ENCODE peak calls at places on chromosomes 11 and 22, in four cellular contexts. One of them, this sample, is unnamed.

GRCh38 chr22:45977551-45978274 is 751 bp upstream of the WNT7B start:
- DNase-seq in fibroblast of mammary gland: no peak
- DNase-seq in tibial artery: no peak
- DNase-seq in AG04450: no peak
- DNase-seq in this sample: peak

GRCh38 chr11:2482199-2482598 is 37.4 kb downstream of the KCNQ1 start:
- DNase-seq in fibroblast of mammary gland: no peak
- DNase-seq in AG04450: no peak
- DNase-seq in tibial artery: no peak
- DNase-seq in this sample: no peak

GRCh38 chr22:39967996-39968968 is 8.1 kb downstream of the TMA7B start:
- DNase-seq in fibroblast of mammary gland: peak
- DNase-seq in tibial artery: no peak
- DNase-seq in AG04450: no peak
- DNase-seq in this sample: peak

GRCh38 chr11:7941608-7942007 is at the start of gene OR10A3:
- DNase-seq in AG04450: no peak
- DNase-seq in tibial artery: no peak
- DNase-seq in fibroblast of mammary gland: no peak
- DNase-seq in this sample: no peak

GRCh38 chr22:49871482-49871881 is 17.8 kb downstream of the ZBED4 start:
- DNase-seq in AG04450: no peak
- DNase-seq in fibroblast of mammary gland: peak
- DNase-seq in tibial artery: no peak
- DNase-seq in this sample: no peak

GRCh38 chr11:128205796-128206195 is 381.6 kb downstream of the ETS1 start:
- DNase-seq in AG04450: no peak
- DNase-seq in fibroblast of mammary gland: no peak
- DNase-seq in tibial artery: no peak
- DNase-seq in this sample: no peak

GRCh38 chr11:70783356-70783755 is 385.0 kb downstream of the CTTN start:
- DNase-seq in fibroblast of mammary gland: no peak
- DNase-seq in tibial artery: no peak
- DNase-seq in AG04450: no peak
- DNase-seq in this sample: no peak

GRCh38 chr22:17818166-17818565 is 43.9 kb upstream of the BID start:
- DNase-seq in AG04450: no peak
- DNase-seq in fibroblast of mammary gland: no peak
- DNase-seq in tibial artery: no peak
- DNase-seq in this sample: no peak

GRCh38 chr11:100752371-100753073 is 65.4 kb downstream of the ARHGAP42 start:
- DNase-seq in AG04450: no peak
- DNase-seq in fibroblast of mammary gland: no peak
- DNase-seq in tibial artery: no peak
- DNase-seq in this sample: peak

GRCh38 chr11:2667940-2668339 is 31.9 kb downstream of the KCNQ1OT1 start:
- DNase-seq in AG04450: no peak
- DNase-seq in fibroblast of mammary gland: no peak
- DNase-seq in tibial artery: no peak
- DNase-seq in this sample: no peak